ENCODE peak calls at places on chromosomes 12 and 14, in seven cellular contexts. One of them, this sample, is unnamed.
A peak's percentile ranks its signal among the peaks of the same experiment; 100 is the strongest.

GRCh38 chr14:77105118-77105517 is 7.1 kb downstream of the CIPC start:
- DNase-seq in NCI-H1092: no peak
- DNase-seq in NCI-H82: no peak
- DNase-seq in EH: no peak
- DNase-seq in germinal center: no peak
- DNase-seq in anterior cingulate cortex: peak; percentile 65
- DNase-seq in stimulated activated CD4-positive, alpha-beta T cell treated with anti-CD3 and anti-CD28 coated beads, Interleukin-1b, Interleukin-23, amount 100 ng/mL, for 24 hours: no peak
- DNase-seq in this sample: peak; percentile 90

GRCh38 chr14:102872020-102872419 is 50.4 kb upstream of the AMN start:
- DNase-seq in NCI-H82: no peak
- DNase-seq in stimulated activated CD4-positive, alpha-beta T cell treated with anti-CD3 and anti-CD28 coated beads, Interleukin-1b, Interleukin-23, amount 100 ng/mL, for 24 hours: no peak
- DNase-seq in NCI-H1092: no peak
- DNase-seq in germinal center: no peak
- DNase-seq in anterior cingulate cortex: no peak
- DNase-seq in EH: no peak
- DNase-seq in this sample: no peak

GRCh38 chr12:13099066-13099909 is 4.2 kb downstream of the GSG1 start:
- DNase-seq in anterior cingulate cortex: no peak
- DNase-seq in NCI-H82: no peak
- DNase-seq in EH: peak; percentile 53
- DNase-seq in germinal center: no peak
- DNase-seq in stimulated activated CD4-positive, alpha-beta T cell treated with anti-CD3 and anti-CD28 coated beads, Interleukin-1b, Interleukin-23, amount 100 ng/mL, for 24 hours: no peak
- DNase-seq in NCI-H1092: no peak
- DNase-seq in this sample: no peak

GRCh38 chr14:68375371-68375770 is 417.5 kb downstream of the ZFP36L1 start:
- DNase-seq in germinal center: no peak
- DNase-seq in NCI-H1092: no peak
- DNase-seq in stimulated activated CD4-positive, alpha-beta T cell treated with anti-CD3 and anti-CD28 coated beads, Interleukin-1b, Interleukin-23, amount 100 ng/mL, for 24 hours: no peak
- DNase-seq in NCI-H82: no peak
- DNase-seq in anterior cingulate cortex: no peak
- DNase-seq in EH: no peak
- DNase-seq in this sample: no peak

GRCh38 chr12:65712264-65713004 is 111.8 kb upstream of the HMGA2 start:
- DNase-seq in EH: no peak
- DNase-seq in anterior cingulate cortex: no peak
- DNase-seq in stimulated activated CD4-positive, alpha-beta T cell treated with anti-CD3 and anti-CD28 coated beads, Interleukin-1b, Interleukin-23, amount 100 ng/mL, for 24 hours: no peak
- DNase-seq in NCI-H1092: no peak
- DNase-seq in germinal center: no peak
- DNase-seq in NCI-H82: no peak
- DNase-seq in this sample: no peak

GRCh38 chr12:41269056-41269455 is 80.9 kb downstream of the PDZRN4 start:
- DNase-seq in germinal center: no peak
- DNase-seq in stimulated activated CD4-positive, alpha-beta T cell treated with anti-CD3 and anti-CD28 coated beads, Interleukin-1b, Interleukin-23, amount 100 ng/mL, for 24 hours: no peak
- DNase-seq in EH: no peak
- DNase-seq in NCI-H1092: no peak
- DNase-seq in anterior cingulate cortex: no peak
- DNase-seq in NCI-H82: no peak
- DNase-seq in this sample: no peak

GRCh38 chr12:53940448-53941014 is 1.9 kb downstream of the HOXC13 start:
- DNase-seq in EH: no peak
- DNase-seq in NCI-H1092: no peak
- DNase-seq in NCI-H82: no peak
- DNase-seq in anterior cingulate cortex: no peak
- DNase-seq in stimulated activated CD4-positive, alpha-beta T cell treated with anti-CD3 and anti-CD28 coated beads, Interleukin-1b, Interleukin-23, amount 100 ng/mL, for 24 hours: no peak
- DNase-seq in germinal center: no peak
- DNase-seq in this sample: no peak

GRCh38 chr14:91317381-91318313 is 73.1 kb upstream of the GPR68 start:
- DNase-seq in stimulated activated CD4-positive, alpha-beta T cell treated with anti-CD3 and anti-CD28 coated beads, Interleukin-1b, Interleukin-23, amount 100 ng/mL, for 24 hours: peak; percentile 74
- DNase-seq in NCI-H1092: no peak
- DNase-seq in germinal center: peak; percentile 28
- DNase-seq in NCI-H82: no peak
- DNase-seq in anterior cingulate cortex: no peak
- DNase-seq in EH: no peak
- DNase-seq in this sample: no peak

GRCh38 chr14:90739318-90740077 is 76.7 kb downstream of the TTC7B start:
- DNase-seq in NCI-H1092: no peak
- DNase-seq in EH: no peak
- DNase-seq in anterior cingulate cortex: no peak
- DNase-seq in NCI-H82: peak; percentile 80
- DNase-seq in stimulated activated CD4-positive, alpha-beta T cell treated with anti-CD3 and anti-CD28 coated beads, Interleukin-1b, Interleukin-23, amount 100 ng/mL, for 24 hours: no peak
- DNase-seq in germinal center: no peak
- DNase-seq in this sample: no peak